ENCODE peak calls at places on chromosomes 4 and X, in ten cellular contexts. I is transverse colon, U is A549, F is suprapubic skin, T is sigmoid colon, Y is tibial nerve, X is H1, D is ovary, P is HepG2, N is SK-N-SH. R is an unnamed sample.

GRCh38 chrX:49269768-49270248 is at the start of gene PPP1R3F:
- DNase-seq in I (no peak), U (no peak), F (no peak), T (no peak), Y (no peak), X (no peak), D (peak; percentile 23), P (no peak), N (no peak), R (no peak)

GRCh38 chrX:63282077-63282476 is 69.1 kb downstream of the SPIN4 start:
- DNase-seq in I (no peak), U (no peak), F (no peak), T (no peak), Y (no peak), X (no peak), D (no peak), P (no peak), N (no peak), R (no peak)

GRCh38 chr4:142404191-142404611 is 441.9 kb downstream of the INPP4B start:
- DNase-seq in I (no peak), U (peak; percentile 20), F (peak; percentile 65), T (no peak), Y (no peak), X (no peak), D (peak; percentile 10), P (no peak), N (no peak), R (no peak)

GRCh38 chr4:55637272-55637820 is 1.2 kb upstream of the NMU start:
- DNase-seq in I (no peak), U (no peak), F (no peak), T (no peak), Y (no peak), X (no peak), D (no peak), P (no peak), N (no peak), R (no peak)

GRCh38 chrX:41293269-41293668 is 40.7 kb upstream of the DDX3X start:
- DNase-seq in I (no peak), U (no peak), F (no peak), T (no peak), Y (no peak), X (peak; percentile 46), D (no peak), P (peak; percentile 11), N (no peak), R (no peak)

GRCh38 chr4:77149789-77150188 is 7.2 kb upstream of the CCNG2 start:
- DNase-seq in I (no peak), U (no peak), F (no peak), T (no peak), Y (no peak), X (no peak), D (no peak), P (no peak), N (no peak), R (no peak)

GRCh38 chr4:137124278-137124932 is 407.9 kb downstream of the PCDH18 start:
- DNase-seq in I (no peak), U (peak; percentile 7), F (no peak), T (no peak), Y (no peak), X (no peak), D (no peak), P (peak; percentile 17), N (peak; percentile 42), R (peak; percentile 1)

GRCh38 chr4:93897559-93897958 is 69.0 kb downstream of the ATOH1 start:
- DNase-seq in I (no peak), U (peak; percentile 7), F (no peak), T (no peak), Y (no peak), X (no peak), D (no peak), P (peak; percentile 3), N (peak; percentile 35), R (no peak)

GRCh38 chr4:85787133-85787532 is 312.2 kb downstream of the ARHGAP24 start:
- DNase-seq in I (no peak), U (no peak), F (no peak), T (no peak), Y (no peak), X (no peak), D (no peak), P (no peak), N (no peak), R (no peak)

DNA sequence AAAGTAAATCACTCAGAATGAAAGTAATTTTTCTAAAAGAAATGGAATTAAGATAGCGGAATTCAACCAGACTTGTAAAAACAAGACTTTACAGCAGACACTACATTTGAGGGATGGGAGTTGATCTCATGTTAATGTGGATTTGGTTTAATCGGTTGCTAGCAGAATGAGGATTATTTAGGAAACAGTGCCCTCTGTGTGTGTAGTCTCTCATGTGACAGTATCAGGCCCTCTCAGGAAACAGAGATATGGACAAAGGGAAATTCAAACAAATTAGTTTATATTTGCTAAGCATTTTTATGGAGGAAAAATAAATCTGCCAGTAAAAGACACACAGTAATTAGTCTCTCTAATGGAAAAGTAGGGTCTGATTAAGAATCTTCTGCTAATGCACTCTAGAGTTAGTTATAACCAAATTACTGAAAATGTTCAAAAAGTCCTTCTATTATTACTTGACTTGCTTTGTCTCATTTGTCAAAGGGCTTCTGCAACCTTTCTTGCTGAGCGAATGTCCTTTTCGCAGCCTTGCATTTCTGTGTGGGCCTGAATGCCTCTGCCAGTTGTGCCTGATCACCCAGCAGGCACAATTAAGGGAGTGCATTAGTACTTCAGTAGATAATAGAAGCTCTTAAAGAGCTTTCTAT is 1282.3 kb upstream of the TENM3 start:
- DNase-seq in I (no peak), U (no peak), F (no peak), T (no peak), Y (no peak), X (no peak), D (no peak), P (no peak), N (peak; percentile 34), R (no peak)
- TF ChIP-seq EP300 in I (no peak), U (no peak), F (no peak), T (no peak), Y (no peak), X (no peak), D (no peak), P (no peak), N (no peak), R (no peak)

DNA sequence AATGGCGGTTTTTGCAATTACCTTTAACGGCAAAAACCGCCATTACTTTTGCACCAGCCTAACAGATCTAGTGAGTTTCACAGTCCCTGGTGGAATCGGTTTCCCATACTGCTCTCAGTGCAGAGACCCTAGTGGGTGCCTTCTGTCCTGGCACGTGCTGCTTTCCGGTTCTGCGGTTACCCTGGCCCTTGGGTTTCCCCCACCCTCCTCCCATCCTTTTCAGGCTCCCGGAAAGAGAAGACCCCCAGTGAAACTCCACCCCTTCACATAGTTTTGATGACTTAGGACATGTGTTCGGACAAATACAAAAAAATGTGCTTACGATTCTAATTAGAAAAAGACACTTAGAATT is 36.9 kb downstream of the NLGN3 start:
- DNase-seq in I (peak; percentile 34), U (no peak), F (no peak), T (no peak), Y (no peak), X (no peak), D (peak; percentile 28), P (no peak), N (peak; percentile 41), R (no peak)
- TF ChIP-seq EP300 in I (no peak), U (no peak), F (no peak), T (no peak), Y (no peak), X (no peak), D (no peak), P (no peak), N (no peak), R (no peak)

GRCh38 chrX:39311646-39312045 is 510.4 kb downstream of the MID1IP1 start:
- DNase-seq in I (no peak), U (no peak), F (no peak), T (no peak), Y (no peak), X (no peak), D (no peak), P (no peak), N (no peak), R (no peak)
- TF ChIP-seq EP300 in I (no peak), U (no peak), F (no peak), T (no peak), Y (no peak), X (no peak), D (no peak), P (no peak), N (no peak), R (no peak)

GRCh38 chr4:47839259-47839658 is 1.4 kb upstream of the CORIN start:
- DNase-seq in I (no peak), U (no peak), F (no peak), T (no peak), Y (no peak), X (no peak), D (no peak), P (no peak), N (no peak), R (peak; percentile 21)
- TF ChIP-seq EP300 in I (no peak), U (no peak), F (no peak), T (no peak), Y (no peak), X (no peak), D (no peak), P (no peak), N (no peak), R (no peak)

GRCh38 chr4:173532725-173533511 is 2.9 kb upstream of the HAND2 start:
- DNase-seq in I (no peak), U (no peak), F (no peak), T (peak; percentile 68), Y (no peak), X (no peak), D (no peak), P (no peak), N (no peak), R (no peak)
- TF ChIP-seq EP300 in I (no peak), U (no peak), F (no peak), T (no peak), Y (no peak), X (no peak), D (no peak), P (no peak), N (no peak), R (no peak)

GRCh38 chr4:182113774-182114173 is 129.4 kb upstream of the TENM3 start:
- DNase-seq in I (no peak), U (no peak), F (no peak), T (no peak), Y (no peak), X (no peak), D (no peak), P (no peak), N (no peak), R (no peak)

GRCh38 chr4:182107931-182108330 is 135.3 kb upstream of the TENM3 start:
- DNase-seq in I (no peak), U (no peak), F (no peak), T (no peak), Y (no peak), X (no peak), D (no peak), P (no peak), N (no peak), R (no peak)

GRCh38 chr4:182111586-182111985 is 131.6 kb upstream of the TENM3 start:
- DNase-seq in I (no peak), U (no peak), F (no peak), T (no peak), Y (no peak), X (no peak), D (no peak), P (no peak), N (no peak), R (no peak)
- TF ChIP-seq EP300 in I (no peak), U (no peak), F (no peak), T (no peak), Y (no peak), X (no peak), D (no peak), P (no peak), N (no peak), R (no peak)

R was measured in GM12878.